ENCODE peak calls at places on chromosomes 7 and 10, in five cellular contexts. H is breast epithelium, U is endothelial cell of umbilical vein, Z is fibroblast of mammary gland, A is A673. Y is an unnamed sample.

GRCh38 chr7:46230298-46231295 is 309.5 kb upstream of the IGFBP3 start:
- DNase-seq in H (no peak), Z (no peak), A (no peak), U (no peak), Y (no peak)

GRCh38 chr7:27139335-27140107 is 4.0 kb downstream of the HOXA5 start:
- DNase-seq in H (peak; percentile 19), Z (no peak), U (no peak), A (no peak), Y (no peak)

GRCh38 chr7:34756025-34756437 is 98.0 kb downstream of the NPSR1 start:
- DNase-seq in A (peak; percentile 5), Z (no peak), U (no peak), H (no peak), Y (peak; percentile 3)

GRCh38 chr7:44646176-44646920 is 39.9 kb downstream of the OGDH start:
- DNase-seq in U (no peak), A (no peak), Z (no peak), H (no peak), Y (no peak)

GRCh38 chr7:150949564-150949963 is 28.6 kb downstream of the KCNH2 start:
- DNase-seq in Z (no peak), H (no peak), U (no peak), A (no peak), Y (no peak)

GRCh38 chr7:155007947-155008346 is 5.0 kb upstream of the PAXIP1 start:
- DNase-seq in H (no peak), A (peak; percentile 82), U (peak; percentile 9), Z (peak; percentile 11), Y (peak; percentile 3)

GRCh38 chr10:117499248-117500105 is 43.1 kb upstream of the EMX2 start:
- DNase-seq in U (no peak), A (no peak), Z (no peak), H (no peak), Y (peak; percentile 77)

GRCh38 chr10:63266337-63267327 is 133.5 kb downstream of the NRBF2 start:
- DNase-seq in H (no peak), Z (no peak), U (peak; percentile 52), A (no peak), Y (no peak)

GRCh38 chr7:18053177-18053928 is 25.7 kb upstream of the PRPS1L1 start:
- DNase-seq in U (no peak), A (no peak), Z (no peak), H (no peak), Y (no peak)

GRCh38 chr10:67487906-67488619 is 207.9 kb downstream of the CTNNA3 start:
- DNase-seq in A (no peak), H (no peak), U (no peak), Z (no peak), Y (no peak)

GRCh38 chr7:86954960-86955359 is 104.5 kb downstream of the ELAPOR2 start:
- DNase-seq in Z (no peak), A (no peak), H (no peak), U (no peak), Y (no peak)

GRCh38 chr10:86545097-86545496 is 23.5 kb upstream of the WAPL start:
- DNase-seq in Z (no peak), H (no peak), U (no peak), A (no peak), Y (no peak)

GRCh38 chr10:82497451-82497850 is 622.5 kb downstream of the NRG3 start:
- DNase-seq in A (no peak), H (no peak), U (peak; percentile 16), Z (peak; percentile 20), Y (no peak)

GRCh38 chr10:52455095-52455494 is 141.0 kb downstream of the DKK1 start:
- DNase-seq in Z (no peak), H (no peak), U (no peak), A (no peak), Y (no peak)
- H3K4me3 ChIP-seq in Z (no peak overlapping the region), H (no peak overlapping the region), U (no peak overlapping the region), A (no peak overlapping the region), Y (no peak overlapping the region)

GRCh38 chr10:128417776-128418175 is 291.6 kb upstream of the MKI67 start:
- DNase-seq in U (no peak), H (no peak), A (no peak), Z (no peak), Y (no peak)

GRCh38 chr10:128420623-128421022 is 294.4 kb upstream of the MKI67 start:
- DNase-seq in H (no peak), Z (no peak), U (no peak), A (no peak), Y (no peak)

GRCh38 chr10:128418819-128419218 is 292.6 kb upstream of the MKI67 start:
- DNase-seq in Z (no peak), A (no peak), U (no peak), H (peak; percentile 3), Y (no peak)

GRCh38 chr10:128421731-128422130 is 295.5 kb upstream of the MKI67 start:
- DNase-seq in Z (no peak), U (no peak), A (no peak), H (no peak), Y (no peak)

GRCh38 chr10:128419466-128420019 is 293.3 kb upstream of the MKI67 start:
- DNase-seq in A (peak; percentile 32), H (no peak), U (no peak), Z (no peak), Y (no peak)
- TF ChIP-seq CTCF in A (peak; percentile 42), H (no peak), U (no peak), Z (no peak), Y (no peak)

DNA sequence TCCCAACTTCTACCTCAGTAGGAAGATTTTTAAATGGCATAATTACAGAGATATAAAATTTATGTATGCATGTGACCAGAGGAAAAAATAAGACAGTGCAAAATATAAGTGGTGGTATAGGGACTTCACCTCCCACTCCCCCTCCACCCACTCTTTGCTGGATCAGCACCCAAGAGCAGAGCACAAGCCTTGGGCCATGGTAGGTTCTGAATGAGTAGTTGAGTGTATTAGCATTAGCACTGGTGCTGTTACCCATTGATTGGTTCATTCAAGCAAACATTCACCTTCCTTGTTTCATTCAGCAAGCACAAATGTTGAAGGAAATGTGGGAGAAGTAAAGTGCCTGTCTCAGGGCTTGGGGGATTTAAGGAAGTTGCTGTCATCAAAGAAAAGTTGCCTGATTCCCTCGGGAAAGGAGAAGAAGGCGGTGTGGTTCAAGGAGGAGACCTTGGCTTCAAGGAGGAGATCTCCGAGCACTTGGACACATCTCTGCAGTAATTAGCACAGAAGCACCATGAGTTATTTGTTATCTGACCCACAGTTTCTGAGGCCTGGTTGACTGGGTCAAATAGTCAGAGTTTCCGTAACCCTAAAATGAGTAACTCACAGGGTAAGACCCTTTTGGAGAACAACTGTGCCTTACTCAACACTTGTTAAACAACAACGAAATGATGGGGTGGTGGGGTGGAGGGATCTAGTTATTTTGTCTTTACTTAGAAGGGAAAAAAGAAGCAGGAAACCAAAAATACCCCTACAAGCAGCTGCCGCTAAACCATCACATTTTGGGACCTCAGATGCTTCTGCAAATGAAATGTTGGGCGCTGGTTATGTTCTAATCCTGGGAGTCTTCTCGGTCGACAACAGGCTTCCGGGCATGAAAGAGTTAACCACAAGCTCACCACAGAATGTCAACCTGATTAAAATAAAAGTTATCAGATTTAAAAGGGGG is 17.2 kb downstream of the IL2RA start:
- DNase-seq in H (no peak), A (no peak), U (no peak), Z (no peak), Y (no peak)
- H3K4me3 ChIP-seq in H (no peak overlapping the region), A (no peak overlapping the region), U (no peak overlapping the region), Z (no peak overlapping the region), Y (no peak overlapping the region)

GRCh38 chr10:76308946-76309529 is 877.6 kb downstream of the LRMDA start:
- DNase-seq in A (peak; percentile 59), Z (no peak), H (no peak), U (no peak), Y (no peak)

GRCh38 chr10:76310681-76311080 is 879.3 kb downstream of the LRMDA start:
- DNase-seq in A (no peak), Z (no peak), U (no peak), H (no peak), Y (no peak)

GRCh38 chr10:76315240-76315639 is 883.8 kb downstream of the LRMDA start:
- DNase-seq in Z (no peak), U (no peak), A (no peak), H (no peak), Y (no peak)

GRCh38 chr10:76309744-76310441 is 878.5 kb downstream of the LRMDA start:
- DNase-seq in A (peak; percentile 35), U (peak; percentile 31), H (no peak), Z (peak; percentile 25), Y (peak; percentile 85)

GRCh38 chr10:76311752-76312699 is 880.6 kb downstream of the LRMDA start:
- DNase-seq in U (peak; percentile 32), Z (peak; percentile 45), A (peak; percentile 16), H (no peak), Y (peak; percentile 28)
- TF ChIP-seq CTCF in U (peak; percentile 57), Z (peak; percentile 52), A (peak; percentile 41), H (peak; percentile 33), Y (peak; percentile 49)

DNA sequence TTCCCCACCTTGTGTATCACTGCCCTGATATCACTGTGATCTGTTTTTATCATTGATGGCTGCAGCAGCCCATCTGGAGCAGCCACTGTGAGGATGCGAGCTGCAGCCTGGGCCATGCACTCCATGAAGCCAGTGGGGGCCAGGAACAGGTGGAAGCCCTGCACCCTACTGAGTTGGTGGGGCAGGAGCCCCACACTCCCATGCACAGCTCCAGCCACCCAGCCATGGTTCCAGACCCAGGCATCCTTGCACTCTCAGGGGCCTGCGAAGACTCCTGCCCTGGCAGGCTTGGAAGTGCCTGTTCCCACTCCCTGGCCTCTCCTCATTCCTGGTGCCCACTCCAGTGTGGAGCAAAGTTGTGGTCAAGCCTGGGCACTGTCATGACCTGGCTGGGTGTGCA is 424.0 kb upstream of the FZD8 start:
- DNase-seq in Z (no peak), A (no peak), U (no peak), H (no peak), Y (no peak)
- H3K4me3 ChIP-seq in Z (no peak overlapping the region), A (no peak overlapping the region), U (no peak overlapping the region), H (no peak overlapping the region), Y (no peak overlapping the region)

GRCh38 chr7:37494940-37495339 is 46.3 kb upstream of the ELMO1 start:
- DNase-seq in H (no peak), U (no peak), Z (no peak), A (no peak), Y (no peak)

GRCh38 chr7:37489703-37490102 is 41.0 kb upstream of the ELMO1 start:
- DNase-seq in H (no peak), A (no peak), U (no peak), Z (no peak), Y (no peak)

GRCh38 chr7:37493810-37494209 is 45.1 kb upstream of the ELMO1 start:
- DNase-seq in Z (no peak), H (no peak), U (no peak), A (no peak), Y (no peak)

GRCh38 chr7:37493123-37493522 is 44.5 kb upstream of the ELMO1 start:
- DNase-seq in Z (no peak), A (no peak), H (no peak), U (peak; percentile 20), Y (no peak)

DNA sequence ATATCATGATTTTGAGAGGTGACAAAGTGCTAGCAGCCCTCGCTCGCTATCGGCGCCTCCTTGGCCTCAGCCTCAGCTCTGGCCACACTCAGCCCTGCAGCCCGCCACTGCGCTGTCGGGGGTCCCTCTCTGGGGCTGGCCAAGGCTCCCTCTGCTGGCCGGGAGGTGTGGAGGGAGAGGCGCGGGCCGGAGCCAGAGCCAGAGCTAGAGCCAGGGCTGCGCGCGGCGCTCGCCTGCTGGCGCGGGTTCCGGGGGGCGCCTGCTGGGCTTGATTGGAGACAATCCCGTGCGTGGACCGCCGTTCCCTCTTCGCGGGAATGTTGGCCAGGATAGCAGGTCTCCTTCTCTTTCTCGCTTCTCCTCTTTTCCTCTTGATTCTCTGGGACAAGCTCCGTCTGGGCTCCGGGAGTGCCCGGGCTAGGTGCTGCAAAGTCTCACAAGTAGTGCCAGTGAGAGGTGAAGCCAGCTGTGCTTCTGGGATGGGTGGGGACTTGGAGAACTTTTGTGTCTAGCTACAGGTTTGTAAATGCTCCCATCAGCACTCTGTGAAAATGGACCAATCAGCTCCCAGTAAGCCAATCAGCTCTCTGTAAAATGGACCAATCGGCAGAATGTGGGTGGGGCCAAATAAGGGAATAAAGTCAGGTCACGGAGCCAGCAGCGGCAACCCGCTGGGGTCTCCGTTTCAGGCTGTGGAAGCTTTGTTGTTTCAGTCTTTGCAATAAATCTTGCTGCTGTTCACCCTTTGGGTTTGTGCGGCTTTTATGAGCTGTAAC is 43.4 kb upstream of the ELMO1 start:
- DNase-seq in A (no peak), U (no peak), H (no peak), Z (no peak), Y (no peak)
- TF ChIP-seq CTCF in A (peak; percentile 9), U (no peak), H (no peak), Z (no peak), Y (no peak)